ENCODE peak calls at places on chromosome 10, in six cellular contexts. One of them, this sample, is unnamed.

GRCh38 chr10:13857465-13857864 is 270.7 kb downstream of the PRPF18 start:
- DNase-seq in T-cell: no peak
- DNase-seq in H9: no peak
- DNase-seq in CD8-positive, alpha-beta T cell: no peak
- DNase-seq in neural crest cell: no peak
- DNase-seq in AG08395: no peak
- DNase-seq in this sample: no peak

GRCh38 chr10:71059059-71059818 is 153.1 kb upstream of the UNC5B start:
- DNase-seq in T-cell: no peak
- DNase-seq in H9: no peak
- DNase-seq in CD8-positive, alpha-beta T cell: no peak
- DNase-seq in neural crest cell: no peak
- DNase-seq in AG08395: no peak
- DNase-seq in this sample: no peak

GRCh38 chr10:57849726-57850357 is 417.9 kb downstream of the IPMK start:
- DNase-seq in T-cell: no peak
- DNase-seq in H9: no peak
- DNase-seq in CD8-positive, alpha-beta T cell: no peak
- DNase-seq in neural crest cell: no peak
- DNase-seq in AG08395: no peak
- DNase-seq in this sample: no peak

GRCh38 chr10:15352818-15353217 is 18.3 kb downstream of the FAM171A1 start:
- DNase-seq in T-cell: no peak
- DNase-seq in H9: no peak
- DNase-seq in CD8-positive, alpha-beta T cell: no peak
- DNase-seq in neural crest cell: no peak
- DNase-seq in AG08395: no peak
- DNase-seq in this sample: no peak

GRCh38 chr10:100562008-100562672 is 26.4 kb downstream of the HIF1AN start:
- DNase-seq in T-cell: peak; percentile 75
- DNase-seq in H9: peak; percentile 67
- DNase-seq in CD8-positive, alpha-beta T cell: peak; percentile 84
- DNase-seq in neural crest cell: peak; percentile 68
- DNase-seq in AG08395: peak; percentile 48
- DNase-seq in this sample: peak; percentile 74

GRCh38 chr10:20976390-20976789 is 79.3 kb upstream of the NEBL start:
- DNase-seq in T-cell: no peak
- DNase-seq in H9: no peak
- DNase-seq in CD8-positive, alpha-beta T cell: no peak
- DNase-seq in neural crest cell: no peak
- DNase-seq in AG08395: no peak
- DNase-seq in this sample: no peak

GRCh38 chr10:79984851-79985250 is 35.9 kb upstream of the SFTPD start:
- DNase-seq in T-cell: no peak
- DNase-seq in H9: peak; percentile 20
- DNase-seq in CD8-positive, alpha-beta T cell: no peak
- DNase-seq in neural crest cell: no peak
- DNase-seq in AG08395: no peak
- DNase-seq in this sample: peak; percentile 36

GRCh38 chr10:81007872-81008271 is 470.2 kb downstream of the SH2D4B start:
- DNase-seq in T-cell: no peak
- DNase-seq in H9: no peak
- DNase-seq in CD8-positive, alpha-beta T cell: no peak
- DNase-seq in neural crest cell: no peak
- DNase-seq in AG08395: no peak
- DNase-seq in this sample: no peak

GRCh38 chr10:4241724-4242345 is 456.8 kb upstream of the KLF6 start:
- DNase-seq in T-cell: no peak
- DNase-seq in H9: no peak
- DNase-seq in CD8-positive, alpha-beta T cell: no peak
- DNase-seq in neural crest cell: peak; percentile 18
- DNase-seq in AG08395: peak; percentile 78
- DNase-seq in this sample: peak; percentile 65

This sample was measured in mesendoderm.